ENCODE peak calls at places on chromosomes 5 and 9, in six cellular contexts. T, H, I, D, B and K are unnamed samples.
A peak's percentile ranks its signal among the peaks of the same experiment; 100 is the strongest.

GRCh38 chr9:135437259-135437658 is 42.3 kb upstream of the PPP1R26 start:
- DNase-seq in T (no peak), H (no peak), I (no peak), D (no peak), B (no peak), K (no peak)

GRCh38 chr5:115770466-115770865 is 46.0 kb downstream of the CDO1 start:
- DNase-seq in T (peak; percentile 39), H (no peak), I (no peak), D (peak; percentile 4), B (no peak), K (no peak)

GRCh38 chr5:16935271-16936149 is 578 bp downstream of the MYO10 start:
- DNase-seq in T (peak; percentile 29), H (peak; percentile 8), I (peak; percentile 86), D (peak; percentile 88), B (peak; percentile 17), K (no peak)

GRCh38 chr5:142342128-142342981 is 17.5 kb upstream of the SPRY4 start:
- DNase-seq in T (no peak), H (no peak), I (no peak), D (no peak), B (no peak), K (peak; percentile 7)

GRCh38 chr9:5438301-5439162 is 807 bp upstream of the PLGRKT start:
- DNase-seq in T (peak; percentile 31), H (peak; percentile 73), I (no peak), D (peak; percentile 31), B (peak; percentile 70), K (peak; percentile 74)

GRCh38 chr5:30765227-30765626 is 428.3 kb upstream of the CDH6 start:
- DNase-seq in T (no peak), H (no peak), I (no peak), D (peak; percentile 15), B (no peak), K (peak; percentile 85)

GRCh38 chr5:157172408-157172807 is 6.3 kb upstream of the GARIN3 start:
- DNase-seq in T (no peak), H (peak; percentile 85), I (no peak), D (no peak), B (peak; percentile 96), K (no peak)

GRCh38 chr9:108271646-108272349 is 584.0 kb downstream of the ACTL7B start:
- DNase-seq in T (peak; percentile 76), H (no peak), I (no peak), D (peak; percentile 64), B (no peak), K (peak; percentile 71)

GRCh38 chr9:131254107-131254491 is 22.2 kb downstream of the FAM78A start:
- DNase-seq in T (peak; percentile 60), H (peak; percentile 43), I (no peak), D (no peak), B (no peak), K (no peak)

GRCh38 chr9:113709721-113710120 is 166.4 kb upstream of the ZNF618 start:
- DNase-seq in T (no peak), H (no peak), I (no peak), D (no peak), B (no peak), K (no peak)

GRCh38 chr5:138662599-138662998 is 87.4 kb upstream of the HSPA9 start:
- DNase-seq in T (no peak), H (peak; percentile 16), I (no peak), D (no peak), B (peak; percentile 10), K (peak; percentile 34)

GRCh38 chr9:133457233-133457632 is 2.5 kb upstream of the CACFD1 start:
- DNase-seq in T (no peak), H (no peak), I (no peak), D (no peak), B (no peak), K (no peak)

GRCh38 chr5:36239370-36240293 is 2.1 kb downstream of the NADK2 start:
- DNase-seq in T (no peak), H (no peak), I (no peak), D (no peak), B (no peak), K (no peak)

GRCh38 chr5:132227485-132228240 is at the start of gene P4HA2:
- DNase-seq in T (peak; percentile 95), H (peak; percentile 40), I (peak; percentile 95), D (peak; percentile 61), B (peak; percentile 69), K (peak; percentile 88)

GRCh38 chr5:78819707-78820106 is 165.4 kb downstream of the ARSB start:
- DNase-seq in T (no peak), H (no peak), I (no peak), D (no peak), B (no peak), K (no peak)

GRCh38 chr5:95178046-95178651 is 106.7 kb downstream of the MCTP1 start:
- DNase-seq in T (no peak), H (no peak), I (no peak), D (no peak), B (no peak), K (peak; percentile 96)

GRCh38 chr5:96434201-96434645 is 1.2 kb upstream of the PCSK1 start:
- DNase-seq in T (peak; percentile 86), H (no peak), I (peak; percentile 88), D (peak; percentile 40), B (peak; percentile 23), K (peak; percentile 92)

GRCh38 chr9:124940521-124940893 is 376 bp downstream of the GOLGA1 start:
- DNase-seq in T (no peak), H (no peak), I (no peak), D (peak; percentile 30), B (no peak), K (no peak)

GRCh38 chr5:169808118-169808581 is 171.1 kb downstream of the DOCK2 start:
- DNase-seq in T (no peak), H (no peak), I (no peak), D (no peak), B (no peak), K (no peak)

GRCh38 chr5:111072949-111073682 is 1.6 kb downstream of the TSLP start:
- DNase-seq in T (peak; percentile 38), H (peak; percentile 12), I (peak; percentile 90), D (no peak), B (peak; percentile 72), K (peak; percentile 68)

GRCh38 chr9:121200346-121200745 is 1.3 kb downstream of the RAB14 start:
- DNase-seq in T (no peak), H (no peak), I (no peak), D (no peak), B (no peak), K (no peak)

GRCh38 chr5:337565-338130 is 16.1 kb downstream of the AHRR start:
- DNase-seq in T (peak; percentile 40), H (no peak), I (no peak), D (peak; percentile 54), B (no peak), K (peak; percentile 60)

GRCh38 chr9:98808411-98808815 is 943 bp downstream of the GALNT12 start:
- DNase-seq in T (no peak), H (no peak), I (no peak), D (no peak), B (no peak), K (peak; percentile 28)

GRCh38 chr5:111735829-111736228 is 21.2 kb downstream of the NREP start:
- DNase-seq in T (peak; percentile 89), H (no peak), I (no peak), D (peak; percentile 91), B (peak; percentile 57), K (peak; percentile 72)